ENCODE peak calls at places on chromosomes 7 and 10, in four cellular contexts. One of them, this sample, is unnamed.
A peak's percentile ranks its signal among the peaks of the same experiment; 100 is the strongest.

GRCh38 chr10:80530251-80530650 is 7.5 kb upstream of the SH2D4B start:
- DNase-seq in breast epithelium: no peak
- DNase-seq in Peyer's patch: no peak
- DNase-seq in right cardiac atrium: no peak
- DNase-seq in this sample: peak; percentile 50

GRCh38 chr7:112150823-112151641 is 55.2 kb downstream of the DOCK4 start:
- DNase-seq in breast epithelium: no peak
- DNase-seq in Peyer's patch: no peak
- DNase-seq in right cardiac atrium: no peak
- DNase-seq in this sample: no peak

GRCh38 chr7:27180431-27181175 is 4.4 kb downstream of the HOXA11 start:
- DNase-seq in breast epithelium: no peak
- DNase-seq in Peyer's patch: no peak
- DNase-seq in right cardiac atrium: no peak
- DNase-seq in this sample: no peak

GRCh38 chr7:92244803-92245486 is 769 bp downstream of the KRIT1 start:
- DNase-seq in breast epithelium: no peak
- DNase-seq in Peyer's patch: no peak
- DNase-seq in right cardiac atrium: no peak
- DNase-seq in this sample: peak; percentile 0

GRCh38 chr10:69179089-69179742 is 818 bp upstream of the SUPV3L1 start:
- DNase-seq in breast epithelium: no peak
- DNase-seq in Peyer's patch: no peak
- DNase-seq in right cardiac atrium: no peak
- DNase-seq in this sample: no peak

GRCh38 chr7:46764100-46764941 is 817.6 kb downstream of the TNS3 start:
- DNase-seq in breast epithelium: no peak
- DNase-seq in Peyer's patch: no peak
- DNase-seq in right cardiac atrium: no peak
- DNase-seq in this sample: no peak

GRCh38 chr10:2392145-2392812 is 655.0 kb upstream of the ADARB2 start:
- DNase-seq in breast epithelium: no peak
- DNase-seq in Peyer's patch: no peak
- DNase-seq in right cardiac atrium: no peak
- DNase-seq in this sample: no peak

GRCh38 chr7:15507708-15508107 is 54.1 kb downstream of the AGMO start:
- DNase-seq in breast epithelium: no peak
- DNase-seq in Peyer's patch: no peak
- DNase-seq in right cardiac atrium: no peak
- DNase-seq in this sample: no peak

GRCh38 chr7:157795199-157795598 is 458.4 kb downstream of the DNAJB6 start:
- DNase-seq in breast epithelium: no peak
- DNase-seq in Peyer's patch: no peak
- DNase-seq in right cardiac atrium: peak; percentile 24
- DNase-seq in this sample: no peak

GRCh38 chr7:68269410-68269809 is 1272.8 kb downstream of the TYW1 start:
- DNase-seq in breast epithelium: no peak
- DNase-seq in Peyer's patch: no peak
- DNase-seq in right cardiac atrium: no peak
- DNase-seq in this sample: no peak

GRCh38 chr7:138907849-138908248 is 73.3 kb downstream of the KIAA1549 start:
- DNase-seq in breast epithelium: no peak
- DNase-seq in Peyer's patch: no peak
- DNase-seq in right cardiac atrium: no peak
- DNase-seq in this sample: no peak

GRCh38 chr10:76001019-76001418 is 569.6 kb downstream of the LRMDA start:
- DNase-seq in breast epithelium: no peak
- DNase-seq in Peyer's patch: no peak
- DNase-seq in right cardiac atrium: no peak
- DNase-seq in this sample: no peak

GRCh38 chr7:117248810-117249209 is 74.0 kb downstream of the WNT2 start:
- DNase-seq in breast epithelium: no peak
- DNase-seq in Peyer's patch: no peak
- DNase-seq in right cardiac atrium: no peak
- DNase-seq in this sample: no peak

GRCh38 chr10:78925800-78926319 is 142.9 kb upstream of the ZMIZ1 start:
- DNase-seq in breast epithelium: no peak
- DNase-seq in Peyer's patch: no peak
- DNase-seq in right cardiac atrium: no peak
- DNase-seq in this sample: no peak

GRCh38 chr10:132458595-132459251 is 61.7 kb downstream of the PWWP2B start:
- DNase-seq in breast epithelium: no peak
- DNase-seq in Peyer's patch: peak; percentile 68
- DNase-seq in right cardiac atrium: peak; percentile 86
- DNase-seq in this sample: peak; percentile 68

GRCh38 chr7:34343667-34344066 is 314.4 kb upstream of the NPSR1 start:
- DNase-seq in breast epithelium: no peak
- DNase-seq in Peyer's patch: no peak
- DNase-seq in right cardiac atrium: no peak
- DNase-seq in this sample: no peak

GRCh38 chr7:55939514-55940123 is 12.1 kb upstream of the MRPS17 start:
- DNase-seq in breast epithelium: no peak
- DNase-seq in Peyer's patch: no peak
- DNase-seq in right cardiac atrium: no peak
- DNase-seq in this sample: no peak
- H3K9me3 ChIP-seq in breast epithelium: peaks cover 59% of the 10 kb centered on the region
- H3K9me3 ChIP-seq in Peyer's patch: peaks cover 40% of the 10 kb centered on the region
- H3K9me3 ChIP-seq in right cardiac atrium: peaks cover 4% of the 10 kb centered on the region
- H3K9me3 ChIP-seq in this sample: no peaks in the 10 kb centered on the region

GRCh38 chr10:121536271-121536918 is 61.8 kb downstream of the FGFR2 start:
- DNase-seq in breast epithelium: no peak
- DNase-seq in Peyer's patch: no peak
- DNase-seq in right cardiac atrium: no peak
- DNase-seq in this sample: no peak
- H3K9me3 ChIP-seq in breast epithelium: no peaks in the 10 kb centered on the region
- H3K9me3 ChIP-seq in Peyer's patch: no peaks in the 10 kb centered on the region
- H3K9me3 ChIP-seq in right cardiac atrium: no peaks in the 10 kb centered on the region
- H3K9me3 ChIP-seq in this sample: no peaks in the 10 kb centered on the region

GRCh38 chr10:27742926-27743735 is 2.5 kb downstream of the MKX start:
- DNase-seq in breast epithelium: no peak
- DNase-seq in Peyer's patch: no peak
- DNase-seq in right cardiac atrium: peak; percentile 61
- DNase-seq in this sample: peak; percentile 37
- H3K9me3 ChIP-seq in breast epithelium: no peaks in the 10 kb centered on the region
- H3K9me3 ChIP-seq in Peyer's patch: no peaks in the 10 kb centered on the region
- H3K9me3 ChIP-seq in right cardiac atrium: no peaks in the 10 kb centered on the region
- H3K9me3 ChIP-seq in this sample: no peaks in the 10 kb centered on the region

GRCh38 chr7:42543953-42544352 is 306.9 kb upstream of the GLI3 start:
- DNase-seq in breast epithelium: no peak
- DNase-seq in Peyer's patch: no peak
- DNase-seq in right cardiac atrium: no peak
- DNase-seq in this sample: no peak
- H3K9me3 ChIP-seq in breast epithelium: no peaks in the 10 kb centered on the region
- H3K9me3 ChIP-seq in Peyer's patch: no peaks in the 10 kb centered on the region
- H3K9me3 ChIP-seq in right cardiac atrium: no peaks in the 10 kb centered on the region
- H3K9me3 ChIP-seq in this sample: no peaks in the 10 kb centered on the region

GRCh38 chr10:47022311-47023131 is 111.3 kb downstream of the PTPN20 start:
- DNase-seq in breast epithelium: no peak
- DNase-seq in Peyer's patch: no peak
- DNase-seq in right cardiac atrium: peak; percentile 80
- DNase-seq in this sample: no peak

GRCh38 chr10:47023237-47024045 is 112.2 kb downstream of the PTPN20 start:
- DNase-seq in breast epithelium: no peak
- DNase-seq in Peyer's patch: no peak
- DNase-seq in right cardiac atrium: no peak
- DNase-seq in this sample: no peak

GRCh38 chr10:47024046-47024322 is 112.8 kb downstream of the PTPN20 start:
- DNase-seq in breast epithelium: no peak
- DNase-seq in Peyer's patch: no peak
- DNase-seq in right cardiac atrium: no peak
- DNase-seq in this sample: no peak

GRCh38 chr10:47020491-47020890 is 109.3 kb downstream of the PTPN20 start:
- DNase-seq in breast epithelium: no peak
- DNase-seq in Peyer's patch: no peak
- DNase-seq in right cardiac atrium: no peak
- DNase-seq in this sample: no peak

GRCh38 chr10:47021850-47022249 is 110.6 kb downstream of the PTPN20 start:
- DNase-seq in breast epithelium: no peak
- DNase-seq in Peyer's patch: no peak
- DNase-seq in right cardiac atrium: no peak
- DNase-seq in this sample: no peak
- H3K9me3 ChIP-seq in breast epithelium: no peaks in the 10 kb centered on the region
- H3K9me3 ChIP-seq in Peyer's patch: no peaks in the 10 kb centered on the region
- H3K9me3 ChIP-seq in right cardiac atrium: no peaks in the 10 kb centered on the region
- H3K9me3 ChIP-seq in this sample: no peaks in the 10 kb centered on the region

DNA sequence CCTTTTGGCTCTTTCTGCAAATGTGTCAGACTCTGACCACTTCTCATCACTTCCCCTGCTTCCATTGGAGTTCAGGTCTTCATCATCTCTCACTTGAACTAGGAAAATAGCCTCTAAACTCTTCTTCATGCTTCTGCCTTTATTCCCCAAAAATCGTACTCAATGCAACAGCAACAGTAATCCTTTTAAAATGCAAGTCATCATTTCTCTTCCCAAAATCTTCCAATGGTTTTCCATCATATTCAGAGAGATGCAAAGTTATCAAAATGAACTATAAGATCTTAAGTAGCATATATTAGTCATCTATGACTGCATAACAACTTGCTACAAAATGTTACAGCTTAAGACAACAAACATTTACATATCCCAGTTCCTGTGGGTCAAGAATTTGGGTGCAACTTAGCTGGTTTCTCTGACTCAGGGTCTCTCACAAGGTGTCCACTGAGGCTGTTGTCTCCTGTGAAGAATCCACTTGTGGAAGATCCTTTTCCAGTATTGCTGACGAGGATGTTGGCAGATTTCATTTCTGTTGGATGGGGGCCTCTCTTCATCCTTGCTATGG is 31.0 kb upstream of the ETV1 start:
- DNase-seq in breast epithelium: no peak
- DNase-seq in Peyer's patch: no peak
- DNase-seq in right cardiac atrium: no peak
- DNase-seq in this sample: no peak
- H3K9me3 ChIP-seq in breast epithelium: no peaks in the 10 kb centered on the region
- H3K9me3 ChIP-seq in Peyer's patch: no peaks in the 10 kb centered on the region
- H3K9me3 ChIP-seq in right cardiac atrium: no peaks in the 10 kb centered on the region
- H3K9me3 ChIP-seq in this sample: no peaks in the 10 kb centered on the region

GRCh38 chr7:32062150-32062549 is 8.1 kb downstream of the PDE1C start:
- DNase-seq in breast epithelium: peak; percentile 40
- DNase-seq in Peyer's patch: no peak
- DNase-seq in right cardiac atrium: peak; percentile 69
- DNase-seq in this sample: no peak
- H3K9me3 ChIP-seq in breast epithelium: no peaks in the 10 kb centered on the region
- H3K9me3 ChIP-seq in Peyer's patch: no peaks in the 10 kb centered on the region
- H3K9me3 ChIP-seq in right cardiac atrium: no peaks in the 10 kb centered on the region
- H3K9me3 ChIP-seq in this sample: no peaks in the 10 kb centered on the region